ENCODE peak calls at places on chromosome 1, in seven cellular contexts. A, T, Z, Y, E, Q and N are unnamed samples.
A peak's percentile ranks its signal among the peaks of the same experiment; 100 is the strongest.

GRCh38 chr1:226662704-226663326 is 76.3 kb downstream of the ITPKB start:
- DNase-seq in Y (no peak), E (peak; percentile 75), Z (peak; percentile 20), Q (peak; percentile 77), T (no peak), A (no peak), N (no peak)

GRCh38 chr1:117578466-117578865 is 27.4 kb upstream of the TENT5C start:
- DNase-seq in Q (no peak), Y (no peak), Z (no peak), E (no peak), T (no peak), A (no peak), N (no peak)

GRCh38 chr1:8687053-8687452 is 130.4 kb downstream of the RERE start:
- DNase-seq in Q (no peak), Y (no peak), E (no peak), T (no peak), Z (no peak), A (no peak), N (peak; percentile 63)

GRCh38 chr1:173669491-173669941 is at the start of gene ANKRD45:
- DNase-seq in Z (no peak), A (peak; percentile 73), Y (peak; percentile 76), E (no peak), Q (no peak), T (no peak), N (no peak)

GRCh38 chr1:15181564-15181963 is 28.0 kb downstream of the TMEM51 start:
- DNase-seq in T (no peak), Y (no peak), Z (no peak), E (no peak), A (no peak), Q (no peak), N (no peak)

GRCh38 chr1:205541161-205541886 is 36.9 kb downstream of the CDK18 start:
- DNase-seq in Z (no peak), Q (no peak), A (no peak), E (no peak), Y (no peak), T (no peak), N (no peak)

GRCh38 chr1:111270781-111271463 is 19.7 kb upstream of the CHIA start:
- DNase-seq in E (no peak), A (peak; percentile 64), Q (no peak), Z (no peak), Y (no peak), T (no peak), N (no peak)

GRCh38 chr1:1136547-1137230 is 20.8 kb upstream of the C1orf159 start:
- DNase-seq in Q (no peak), Y (no peak), T (no peak), Z (no peak), E (no peak), A (peak; percentile 78), N (no peak)

GRCh38 chr1:19430121-19431068 is 54.9 kb downstream of the CAPZB start:
- DNase-seq in A (no peak), T (peak; percentile 71), Z (no peak), Q (no peak), E (no peak), Y (no peak), N (peak; percentile 64)

GRCh38 chr1:28086651-28087050 is 1.8 kb downstream of the EYA3 start:
- DNase-seq in E (no peak), T (no peak), Y (peak; percentile 9), Z (peak; percentile 72), Q (no peak), A (no peak), N (no peak)

GRCh38 chr1:72326494-72326893 is 44.2 kb upstream of the NEGR1 start:
- DNase-seq in Y (no peak), Z (no peak), E (no peak), A (no peak), T (no peak), Q (no peak), N (no peak)